ENCODE peak calls at places on chromosomes 4 and X, in nine cellular contexts. A is NCI-H2029 treated with DMSO at 0.1 percent for 48 hours; B is NCI-H524; U is activated naive CD4-positive, alpha-beta T cell treated with anti-CD3 and anti-CD28 coated beads, Interleukin-2, amount 50 U/mL, for 72 hours; O is psoas muscle; F is AG08395; P is GM13977; X is lung; I is T-cell. T is an unnamed sample.
A peak's percentile ranks its signal among the peaks of the same experiment; 100 is the strongest.

GRCh38 chr4:145618210-145618911 is 824 bp upstream of the MMAA start:
- DNase-seq in B (no peak), P (peak; percentile 45), X (no peak), F (peak; percentile 12), O (peak; percentile 66), U (no peak), I (no peak), A (no peak), T (peak; percentile 12)

GRCh38 chr4:40552536-40552935 is 77.1 kb downstream of the RBM47 start:
- DNase-seq in A (no peak), P (no peak), U (no peak), X (no peak), O (no peak), B (no peak), F (peak; percentile 31), I (no peak), T (no peak)

GRCh38 chrX:150773117-150773516 is 79.9 kb downstream of the MTMR1 start:
- DNase-seq in P (peak; percentile 11), F (no peak), B (no peak), U (no peak), X (no peak), A (no peak), I (no peak), O (no peak), T (no peak)

GRCh38 chrX:137195991-137196390 is 162.2 kb upstream of the GPR101 start:
- DNase-seq in A (no peak), X (no peak), O (no peak), U (no peak), F (no peak), B (no peak), P (no peak), I (no peak), T (no peak)

GRCh38 chr4:122739174-122739573 is 6.7 kb downstream of the BBS12 start:
- DNase-seq in B (no peak), X (no peak), F (peak; percentile 79), A (no peak), O (no peak), U (no peak), I (no peak), P (no peak), T (no peak)

GRCh38 chr4:41148292-41148691 is 66.0 kb downstream of the APBB2 start:
- DNase-seq in P (no peak), A (no peak), F (no peak), O (no peak), B (no peak), U (no peak), X (no peak), I (no peak), T (no peak)

GRCh38 chrX:151169783-151170182 is 6.6 kb upstream of the GPR50 start:
- DNase-seq in F (no peak), B (no peak), O (no peak), I (no peak), U (no peak), X (no peak), A (no peak), P (no peak), T (no peak)

GRCh38 chr4:153426207-153426886 is 39.8 kb upstream of the TMEM131L start:
- DNase-seq in B (no peak), A (no peak), I (no peak), U (no peak), F (no peak), O (no peak), P (no peak), X (no peak), T (no peak)

GRCh38 chrX:67544871-67545771 is 1.3 kb downstream of the AR start:
- DNase-seq in P (no peak), F (no peak), B (no peak), O (peak; percentile 73), U (no peak), I (no peak), A (no peak), X (no peak), T (no peak)

GRCh38 chrX:124268099-124268498 is 64.4 kb upstream of the TEX13D start:
- DNase-seq in I (no peak), P (no peak), O (no peak), U (no peak), F (no peak), X (no peak), B (no peak), A (no peak), T (no peak)

GRCh38 chrX:34629572-34629971 is 27.5 kb downstream of the TMEM47 start:
- DNase-seq in U (no peak), O (no peak), P (no peak), A (no peak), F (peak; percentile 59), B (no peak), X (no peak), I (no peak), T (no peak)

GRCh38 chr4:101184668-101185067 is 162.7 kb downstream of the PPP3CA start:
- DNase-seq in X (no peak), P (no peak), B (no peak), U (no peak), I (no peak), A (no peak), O (no peak), F (no peak), T (no peak)

GRCh38 chr4:101953949-101954348 is 163.4 kb downstream of the BANK1 start:
- DNase-seq in A (no peak), X (no peak), O (no peak), I (no peak), F (peak; percentile 8), U (no peak), P (no peak), B (no peak), T (no peak)

GRCh38 chrX:139930923-139931645 is 1.8 kb downstream of the ATP11C start:
- DNase-seq in I (no peak), B (peak; percentile 39), P (peak; percentile 19), O (peak; percentile 46), F (no peak), A (no peak), U (peak; percentile 52), X (no peak), T (peak; percentile 11)

GRCh38 chr4:147515220-147515936 is 34.5 kb downstream of the EDNRA start:
- DNase-seq in I (no peak), F (no peak), O (no peak), U (no peak), X (no peak), P (no peak), A (no peak), B (no peak), T (no peak)

GRCh38 chr4:7206385-7206784 is 14.0 kb downstream of the SORCS2 start:
- DNase-seq in U (no peak), B (peak; percentile 69), O (no peak), F (peak; percentile 69), A (no peak), I (no peak), P (no peak), X (no peak), T (no peak)

GRCh38 chrX:19291086-19291485 is 52.6 kb upstream of the PDHA1 start:
- DNase-seq in O (no peak), P (no peak), I (no peak), B (peak; percentile 2), F (no peak), X (no peak), U (no peak), A (no peak), T (no peak)

GRCh38 chr4:1508161-1509160 is 102.2 kb upstream of the NKX1-1 start:
- DNase-seq in B (no peak), O (peak; percentile 25), U (peak; percentile 31), I (peak; percentile 2), X (no peak), P (no peak), A (no peak), F (no peak), T (no peak)

GRCh38 chr4:149441338-149441737 is 374.3 kb downstream of the IQCM start:
- DNase-seq in A (no peak), O (no peak), F (peak; percentile 60), P (no peak), I (no peak), U (no peak), B (no peak), X (no peak), T (no peak)

GRCh38 chr4:71009796-71010588 is 16.5 kb downstream of the DCK start:
- DNase-seq in A (no peak), B (no peak), I (no peak), O (no peak), P (peak; percentile 43), X (no peak), F (peak; percentile 53), U (no peak), T (no peak)

GRCh38 chr4:159297088-159297487 is 194.2 kb downstream of the RAPGEF2 start:
- DNase-seq in A (no peak), F (no peak), X (no peak), P (no peak), B (no peak), U (no peak), I (no peak), O (no peak), T (no peak)

GRCh38 chr4:15912961-15913630 is 25.4 kb downstream of the FGFBP1 start:
- DNase-seq in P (no peak), O (no peak), I (no peak), A (no peak), U (no peak), X (no peak), F (no peak), B (no peak), T (no peak)

GRCh38 chr4:36392916-36393315 is 111.5 kb downstream of the DTHD1 start:
- DNase-seq in B (no peak), F (no peak), X (no peak), U (no peak), P (no peak), A (no peak), O (no peak), I (no peak), T (no peak)

GRCh38 chrX:42686706-42687105 is 91.3 kb downstream of the PPP1R2C start:
- DNase-seq in I (no peak), B (no peak), A (no peak), O (no peak), F (no peak), U (no peak), X (no peak), P (no peak), T (no peak)

GRCh38 chr4:7797330-7797729 is 142.3 kb downstream of the AFAP1 start:
- DNase-seq in B (no peak), X (no peak), U (no peak), O (no peak), P (no peak), A (no peak), I (no peak), F (no peak), T (no peak)

GRCh38 chrX:27815209-27815608 is 7.4 kb downstream of the MAGEB10 start:
- DNase-seq in I (no peak), O (no peak), F (no peak), A (no peak), X (no peak), B (no peak), U (no peak), P (no peak), T (no peak)

GRCh38 chrX:134484039-134484438 is 24.1 kb downstream of the HPRT1 start:
- DNase-seq in I (no peak), U (no peak), F (peak; percentile 42), B (peak; percentile 10), A (no peak), P (no peak), X (no peak), O (no peak), T (peak; percentile 8)

GRCh38 chr4:57401586-57401985 is 291.4 kb upstream of the IGFBP7 start:
- DNase-seq in F (no peak), X (no peak), B (no peak), O (no peak), A (no peak), U (no peak), I (no peak), P (no peak), T (no peak)

GRCh38 chr4:1193206-1194027 is 21.0 kb upstream of the SPON2 start:
- DNase-seq in I (no peak), B (no peak), F (no peak), U (no peak), A (no peak), X (no peak), O (peak; percentile 38), P (no peak), T (no peak)

GRCh38 chr4:41747230-41748055 is 1.1 kb downstream of the PHOX2B start:
- DNase-seq in B (no peak), U (no peak), P (peak; percentile 26), F (no peak), X (no peak), A (no peak), I (no peak), O (no peak), T (no peak)

GRCh38 chr4:99200148-99200547 is 18.9 kb downstream of the ADH6 start:
- DNase-seq in A (no peak), X (no peak), O (no peak), P (no peak), U (no peak), I (no peak), F (no peak), B (no peak), T (no peak)